ENCODE peak calls at places on chromosomes 11 and 22, in nine cellular contexts. R, Q, Y, K, X, U, E, W and H are unnamed samples.

GRCh38 chr11:69489031-69489745 is 7.7 kb downstream of the LINC01488 start:
- DNase-seq in R (peak), Q (no peak), Y (no peak), K (no peak), X (no peak), U (no peak), E (no peak), W (peak), H (no peak)

GRCh38 chr11:101915811-101916291 is 471 bp downstream of the ANGPTL5 start:
- DNase-seq in R (no peak), Q (peak), Y (no peak), K (peak), X (peak), U (peak), E (peak), W (no peak), H (peak)

GRCh38 chr11:16997624-16998023 is 16.6 kb downstream of the PLEKHA7 start:
- DNase-seq in R (no peak), Q (no peak), Y (peak), K (no peak), X (no peak), U (no peak), E (no peak), W (no peak), H (no peak)

GRCh38 chr11:100632970-100633452 is 54.1 kb upstream of the ARHGAP42 start:
- DNase-seq in R (peak), Q (peak), Y (peak), K (no peak), X (no peak), U (peak), E (no peak), W (peak), H (no peak)

GRCh38 chr11:110305169-110306018 is 9.0 kb upstream of the RDX start:
- DNase-seq in R (no peak), Q (no peak), Y (no peak), K (peak), X (peak), U (peak), E (no peak), W (no peak), H (no peak)

GRCh38 chr22:47686594-47687363 is 924.3 kb downstream of the TBC1D22A start:
- DNase-seq in R (no peak), Q (no peak), Y (no peak), K (no peak), X (no peak), U (no peak), E (no peak), W (no peak), H (no peak)

GRCh38 chr22:49979587-49980264 is 19.2 kb downstream of the PIM3 start:
- DNase-seq in R (no peak), Q (peak), Y (peak), K (peak), X (peak), U (peak), E (peak), W (peak), H (no peak)

GRCh38 chr11:102950622-102951081 is 4.9 kb downstream of the MMP13 start:
- DNase-seq in R (no peak), Q (no peak), Y (no peak), K (peak), X (peak), U (peak), E (no peak), W (no peak), H (no peak)

GRCh38 chr11:100574894-100575769 is 112.0 kb upstream of the ARHGAP42 start:
- DNase-seq in R (no peak), Q (no peak), Y (no peak), K (peak), X (peak), U (peak), E (no peak), W (no peak), H (no peak)

GRCh38 chr11:126547161-126547560 is 191.7 kb downstream of the ST3GAL4 start:
- DNase-seq in R (no peak), Q (peak), Y (no peak), K (no peak), X (peak), U (peak), E (no peak), W (no peak), H (no peak)

GRCh38 chr11:77467233-77467632 is 6.7 kb downstream of the PAK1 start:
- DNase-seq in R (no peak), Q (no peak), Y (no peak), K (peak), X (peak), U (no peak), E (no peak), W (no peak), H (no peak)

GRCh38 chr11:77470504-77470903 is 3.4 kb downstream of the PAK1 start:
- DNase-seq in R (no peak), Q (no peak), Y (no peak), K (no peak), X (no peak), U (no peak), E (peak), W (no peak), H (peak)

GRCh38 chr11:77470971-77471370 is 2.9 kb downstream of the PAK1 start:
- DNase-seq in R (no peak), Q (no peak), Y (no peak), K (no peak), X (no peak), U (no peak), E (no peak), W (no peak), H (no peak)

GRCh38 chr11:77467993-77468392 is 5.9 kb downstream of the PAK1 start:
- DNase-seq in R (no peak), Q (no peak), Y (no peak), K (peak), X (peak), U (peak), E (no peak), W (no peak), H (no peak)

GRCh38 chr11:77468527-77468926 is 5.4 kb downstream of the PAK1 start:
- DNase-seq in R (no peak), Q (no peak), Y (no peak), K (no peak), X (no peak), U (no peak), E (no peak), W (no peak), H (no peak)
- TF ChIP-seq CTCF in R (no peak), Q (no peak), Y (no peak), K (no peak), X (no peak), U (no peak), E (no peak), W (no peak), H (no peak)

DNA sequence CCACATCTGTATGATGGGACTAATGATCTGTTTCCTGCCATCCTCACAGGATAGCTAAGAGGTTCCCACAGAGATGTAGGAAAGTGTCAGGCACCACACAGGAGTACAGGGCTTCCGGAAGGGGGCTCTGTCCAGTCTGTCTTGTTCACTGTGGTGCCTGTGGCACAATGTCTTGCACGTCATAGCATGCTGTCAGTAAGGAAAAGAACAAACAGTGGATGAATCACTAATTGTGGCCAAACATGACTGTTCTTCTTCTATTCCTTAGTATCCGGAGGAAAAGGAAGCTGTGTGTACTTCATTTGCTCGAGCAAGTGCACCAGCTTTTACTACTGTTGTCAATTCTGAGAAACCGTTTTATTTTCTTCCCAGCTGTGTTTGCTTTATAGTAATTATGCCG is 73.4 kb upstream of the YWHAH start:
- DNase-seq in R (no peak), Q (peak), Y (no peak), K (peak), X (peak), U (peak), E (no peak), W (no peak), H (no peak)
- TF ChIP-seq CTCF in R (no peak), Q (peak), Y (no peak), K (peak), X (peak), U (peak), E (no peak), W (no peak), H (no peak)

DNA sequence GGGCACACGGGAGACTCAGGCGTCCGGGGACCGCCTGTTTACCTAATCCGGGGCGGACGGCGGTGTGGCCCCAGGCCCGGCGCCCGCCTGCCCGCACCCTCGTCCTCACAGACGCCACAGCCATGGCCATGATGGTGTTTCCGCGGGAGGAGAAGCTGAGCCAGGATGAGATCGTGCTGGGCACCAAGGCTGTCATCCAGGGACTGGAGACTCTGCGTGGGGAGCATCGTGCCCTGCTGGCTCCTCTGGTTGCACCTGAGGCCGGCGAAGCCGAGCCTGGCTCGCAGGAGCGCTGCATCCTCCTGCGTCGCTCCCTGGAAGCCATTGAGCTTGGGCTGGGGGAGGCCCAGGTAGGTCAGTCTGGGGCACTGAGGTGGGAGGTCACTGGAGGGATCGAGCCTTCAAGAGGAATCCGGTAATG is 10.0 kb upstream of the RAB1B start:
- DNase-seq in R (no peak), Q (no peak), Y (no peak), K (no peak), X (no peak), U (no peak), E (no peak), W (no peak), H (no peak)
- TF ChIP-seq CTCF in R (no peak), Q (no peak), Y (peak), K (no peak), X (no peak), U (no peak), E (no peak), W (no peak), H (no peak)

GRCh38 chr11:66438009-66438503 is 592 bp downstream of the MRPL11 start:
- DNase-seq in R (no peak), Q (no peak), Y (peak), K (no peak), X (no peak), U (no peak), E (no peak), W (no peak), H (no peak)
- TF ChIP-seq CTCF in R (no peak), Q (no peak), Y (no peak), K (no peak), X (no peak), U (no peak), E (no peak), W (no peak), H (no peak)

DNA sequence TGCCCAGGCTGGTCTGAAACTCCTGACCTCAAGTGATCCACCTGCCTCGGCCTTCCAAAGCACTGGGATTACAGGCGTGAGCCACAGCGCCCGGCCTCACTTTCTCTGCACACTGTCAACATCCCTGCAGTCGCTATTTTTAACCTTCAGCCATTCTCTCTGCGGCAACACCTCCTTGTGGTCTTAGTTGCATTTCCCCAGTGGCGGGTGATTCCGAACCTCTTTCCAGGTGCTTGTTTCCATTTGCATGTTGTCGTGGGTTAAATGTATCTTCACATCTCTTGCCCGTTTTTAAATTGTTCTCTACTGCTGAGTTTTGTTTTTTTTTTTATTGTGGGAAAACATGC is 2.2 kb upstream of the SCT start:
- DNase-seq in R (no peak), Q (no peak), Y (no peak), K (no peak), X (no peak), U (no peak), E (peak), W (peak), H (peak)
- TF ChIP-seq CTCF in R (peak), Q (peak), Y (no peak), K (no peak), X (no peak), U (no peak), E (peak), W (no peak), H (peak)

DNA sequence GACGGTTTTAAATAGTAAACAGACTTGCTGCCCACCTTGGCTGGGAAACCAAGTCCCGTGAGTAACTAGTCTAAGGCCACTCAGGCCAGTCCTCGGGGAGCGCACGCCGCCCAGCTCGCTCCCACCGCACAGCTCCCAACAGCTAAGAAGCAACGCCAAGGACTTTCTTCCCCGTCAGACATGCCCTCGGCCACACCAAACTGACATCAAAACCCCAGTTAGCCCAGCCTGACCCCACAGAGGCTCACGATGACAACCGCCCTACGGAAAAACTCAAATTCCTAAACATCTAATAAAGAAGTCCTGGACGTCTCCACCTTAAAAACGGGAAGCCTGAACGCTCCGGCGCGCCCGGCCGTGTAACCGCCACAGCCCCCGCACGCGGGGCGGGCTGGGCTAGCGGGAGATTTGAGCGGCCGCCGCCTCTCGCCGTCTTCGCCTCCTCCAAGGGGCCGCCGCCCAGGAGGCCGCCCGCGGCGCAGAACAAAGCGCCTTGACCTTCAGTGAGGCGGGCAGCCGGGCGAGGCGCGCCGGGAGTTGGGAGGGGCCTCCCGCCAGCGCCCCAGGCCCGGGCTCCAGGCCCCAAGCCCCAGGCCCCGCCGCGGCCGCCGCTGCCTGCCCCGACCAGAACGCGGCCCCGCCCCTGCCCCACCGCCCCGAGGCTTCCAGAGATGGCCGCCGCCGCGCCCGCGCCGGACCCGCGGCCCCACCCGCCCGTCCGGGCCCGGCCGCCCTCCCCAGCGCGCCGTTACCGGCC is 474 bp downstream of the NAP1L4 start:
- DNase-seq in R (no peak), Q (peak), Y (peak), K (peak), X (peak), U (peak), E (peak), W (no peak), H (peak)
- TF ChIP-seq CTCF in R (no peak), Q (no peak), Y (no peak), K (no peak), X (no peak), U (no peak), E (no peak), W (no peak), H (no peak)

GRCh38 chr11:134666273-134667174 is 254.5 kb upstream of the B3GAT1 start:
- DNase-seq in R (no peak), Q (no peak), Y (no peak), K (no peak), X (no peak), U (no peak), E (no peak), W (no peak), H (no peak)

GRCh38 chr11:134664447-134664846 is 252.4 kb upstream of the B3GAT1 start:
- DNase-seq in R (no peak), Q (no peak), Y (no peak), K (no peak), X (no peak), U (no peak), E (no peak), W (no peak), H (no peak)

GRCh38 chr11:134664863-134665535 is 253.0 kb upstream of the B3GAT1 start:
- DNase-seq in R (no peak), Q (no peak), Y (no peak), K (no peak), X (no peak), U (no peak), E (no peak), W (no peak), H (no peak)

GRCh38 chr11:134667175-134667500 is 255.1 kb upstream of the B3GAT1 start:
- DNase-seq in R (no peak), Q (no peak), Y (no peak), K (no peak), X (no peak), U (no peak), E (no peak), W (no peak), H (no peak)

GRCh38 chr11:134665571-134666268 is 253.7 kb upstream of the B3GAT1 start:
- DNase-seq in R (no peak), Q (no peak), Y (no peak), K (no peak), X (no peak), U (no peak), E (no peak), W (no peak), H (no peak)
- TF ChIP-seq CTCF in R (no peak), Q (no peak), Y (no peak), K (no peak), X (no peak), U (no peak), E (no peak), W (no peak), H (no peak)

GRCh38 chr11:59403546-59403945 is 22.7 kb downstream of the OR5A2 start:
- DNase-seq in R (no peak), Q (no peak), Y (no peak), K (no peak), X (no peak), U (no peak), E (no peak), W (no peak), H (no peak)

GRCh38 chr11:59400461-59401261 is 25.6 kb downstream of the OR5A2 start:
- DNase-seq in R (no peak), Q (no peak), Y (no peak), K (no peak), X (no peak), U (no peak), E (no peak), W (no peak), H (no peak)

GRCh38 chr11:59401262-59401552 is 25.0 kb downstream of the OR5A2 start:
- DNase-seq in R (no peak), Q (no peak), Y (no peak), K (no peak), X (no peak), U (no peak), E (no peak), W (no peak), H (no peak)
- TF ChIP-seq CTCF in R (no peak), Q (no peak), Y (no peak), K (no peak), X (no peak), U (no peak), E (no peak), W (no peak), H (no peak)

GRCh38 chr22:29700949-29701927 is 18.6 kb upstream of the CABP7 start:
- DNase-seq in R (no peak), Q (no peak), Y (peak), K (peak), X (peak), U (peak), E (peak), W (no peak), H (no peak)
- TF ChIP-seq CTCF in R (no peak), Q (peak), Y (no peak), K (peak), X (peak), U (peak), E (no peak), W (no peak), H (no peak)